ENCODE peak calls at places on chromosomes 6 and 20, in four cellular contexts. One of them, this sample, is unnamed.

GRCh38 chr20:60812561-60812960 is 439.5 kb upstream of the CDH4 start:
- DNase-seq in Right ventricle myocardium inferior: no peak
- DNase-seq in Karpas-422: no peak
- DNase-seq in SHP77: no peak
- DNase-seq in this sample: no peak

GRCh38 chr6:127178746-127179145 is 60.3 kb downstream of the RSPO3 start:
- DNase-seq in Right ventricle myocardium inferior: no peak
- DNase-seq in Karpas-422: no peak
- DNase-seq in SHP77: no peak
- DNase-seq in this sample: no peak

GRCh38 chr6:37459981-37460800 is 27.2 kb downstream of the CMTR1 start:
- DNase-seq in Right ventricle myocardium inferior: no peak
- DNase-seq in Karpas-422: no peak
- DNase-seq in SHP77: no peak
- DNase-seq in this sample: no peak

GRCh38 chr6:133394630-133395029 is 153.5 kb downstream of the EYA4 start:
- DNase-seq in Right ventricle myocardium inferior: no peak
- DNase-seq in Karpas-422: no peak
- DNase-seq in SHP77: no peak
- DNase-seq in this sample: no peak

GRCh38 chr20:48584391-48585249 is 243.2 kb downstream of the PREX1 start:
- DNase-seq in Right ventricle myocardium inferior: no peak
- DNase-seq in Karpas-422: no peak
- DNase-seq in SHP77: no peak
- DNase-seq in this sample: no peak

GRCh38 chr6:5679696-5680494 is 326.8 kb downstream of the NRN1 start:
- DNase-seq in Right ventricle myocardium inferior: no peak
- DNase-seq in Karpas-422: no peak
- DNase-seq in SHP77: peak
- DNase-seq in this sample: no peak

GRCh38 chr6:16372029-16372776 is 133.8 kb downstream of the GMPR start:
- DNase-seq in Right ventricle myocardium inferior: no peak
- DNase-seq in Karpas-422: no peak
- DNase-seq in SHP77: no peak
- DNase-seq in this sample: no peak

GRCh38 chr6:166760288-166760687 is 133.2 kb upstream of the RPS6KA2 start:
- DNase-seq in Right ventricle myocardium inferior: no peak
- DNase-seq in Karpas-422: no peak
- DNase-seq in SHP77: no peak
- DNase-seq in this sample: peak

GRCh38 chr6:108874470-108875160 is 26.4 kb downstream of the ARMC2 start:
- DNase-seq in Right ventricle myocardium inferior: no peak
- DNase-seq in Karpas-422: no peak
- DNase-seq in SHP77: no peak
- DNase-seq in this sample: no peak

GRCh38 chr6:164184410-164184809 is 769.9 kb downstream of the QKI start:
- DNase-seq in Right ventricle myocardium inferior: no peak
- DNase-seq in Karpas-422: no peak
- DNase-seq in SHP77: no peak
- DNase-seq in this sample: no peak